ENCODE peak calls at places on chromosomes 3 and 15, in seven cellular contexts. B, R, A, L, H, Z and G are unnamed samples.

GRCh38 chr3:60080648-60081047 is 1030.8 kb upstream of the CFAP20DC start:
- DNase-seq in B (no peak), R (no peak), A (peak), L (no peak), H (no peak), Z (no peak), G (no peak)

GRCh38 chr3:69921651-69922050 is 77.9 kb upstream of the SAMMSON start:
- DNase-seq in B (no peak), R (no peak), A (no peak), L (no peak), H (no peak), Z (no peak), G (no peak)

GRCh38 chr3:167710552-167710951 is 24.1 kb downstream of the PDCD10 start:
- DNase-seq in B (no peak), R (no peak), A (no peak), L (no peak), H (no peak), Z (no peak), G (no peak)

GRCh38 chr15:59280855-59281254 is 74.2 kb downstream of the LDHAL6B start:
- DNase-seq in B (no peak), R (no peak), A (no peak), L (no peak), H (no peak), Z (no peak), G (no peak)

GRCh38 chr3:197367081-197367780 is 68.8 kb upstream of the DLG1 start:
- DNase-seq in B (no peak), R (peak), A (peak), L (peak), H (peak), Z (peak), G (peak)

GRCh38 chr15:94324117-94324826 is 92.9 kb downstream of the MCTP2 start:
- DNase-seq in B (peak), R (peak), A (peak), L (peak), H (peak), Z (peak), G (peak)

GRCh38 chr3:196684548-196685407 is 27.3 kb downstream of the CEP19 start:
- DNase-seq in B (peak), R (peak), A (peak), L (peak), H (peak), Z (peak), G (peak)

GRCh38 chr3:171801738-171802600 is 8.3 kb downstream of the PLD1 start:
- DNase-seq in B (no peak), R (peak), A (peak), L (no peak), H (peak), Z (peak), G (no peak)

GRCh38 chr3:143601738-143602480 is 246.4 kb downstream of the SLC9A9 start:
- DNase-seq in B (peak), R (peak), A (no peak), L (peak), H (peak), Z (peak), G (no peak)

GRCh38 chr3:191143224-191143623 is 55.8 kb upstream of the OSTN start:
- DNase-seq in B (no peak), R (no peak), A (no peak), L (no peak), H (no peak), Z (no peak), G (no peak)

GRCh38 chr3:37943126-37943525 is 47.5 kb upstream of the VILL start:
- DNase-seq in B (no peak), R (no peak), A (no peak), L (no peak), H (no peak), Z (no peak), G (no peak)

GRCh38 chr3:51581529-51581928 is 43.0 kb downstream of the RAD54L2 start:
- DNase-seq in B (no peak), R (peak), A (peak), L (peak), H (peak), Z (no peak), G (peak)

GRCh38 chr3:11499144-11499543 is 144.6 kb downstream of the VGLL4 start:
- DNase-seq in B (no peak), R (peak), A (peak), L (no peak), H (peak), Z (peak), G (no peak)

GRCh38 chr3:184177331-184177731 is 2.7 kb downstream of the AP2M1 start:
- DNase-seq in B (no peak), R (peak), A (peak), L (no peak), H (peak), Z (peak), G (peak)

GRCh38 chr3:186549497-186549896 is 5.3 kb upstream of the CRYGS start:
- DNase-seq in B (no peak), R (no peak), A (no peak), L (no peak), H (no peak), Z (no peak), G (no peak)

GRCh38 chr3:108428580-108428979 is 81.8 kb downstream of the MYH15 start:
- DNase-seq in B (no peak), R (peak), A (no peak), L (no peak), H (no peak), Z (peak), G (no peak)

GRCh38 chr3:133295199-133295901 is 104.5 kb upstream of the BFSP2 start:
- DNase-seq in B (peak), R (peak), A (peak), L (peak), H (peak), Z (peak), G (no peak)

GRCh38 chr3:111751961-111752360 is 107.1 kb upstream of the PHLDB2 start:
- DNase-seq in B (no peak), R (peak), A (peak), L (peak), H (peak), Z (peak), G (peak)

GRCh38 chr15:69718916-69719315 is 266.3 kb downstream of the RPLP1 start:
- DNase-seq in B (no peak), R (no peak), A (no peak), L (no peak), H (no peak), Z (no peak), G (no peak)

GRCh38 chr15:67882487-67883227 is 42.8 kb upstream of the RNU6-1 start:
- DNase-seq in B (no peak), R (no peak), A (no peak), L (no peak), H (peak), Z (no peak), G (no peak)

GRCh38 chr3:66037330-66037985 is 1.3 kb downstream of the MAGI1 start:
- DNase-seq in B (peak), R (peak), A (peak), L (peak), H (peak), Z (peak), G (peak)

GRCh38 chr15:55661431-55661830 is 73.3 kb upstream of the PYGO1 start:
- DNase-seq in B (no peak), R (peak), A (no peak), L (peak), H (peak), Z (peak), G (peak)

GRCh38 chr15:25846377-25846776 is 16.8 kb downstream of the ATP10A start:
- DNase-seq in B (no peak), R (no peak), A (peak), L (no peak), H (no peak), Z (no peak), G (no peak)

GRCh38 chr3:136682740-136683312 is 69.4 kb downstream of the STAG1 start:
- DNase-seq in B (no peak), R (no peak), A (no peak), L (no peak), H (no peak), Z (no peak), G (no peak)

GRCh38 chr15:78880242-78880533 is 7.5 kb downstream of the MORF4L1 start:
- DNase-seq in B (no peak), R (peak), A (peak), L (no peak), H (peak), Z (peak), G (no peak)

GRCh38 chr3:67076607-67077006 is 78.5 kb downstream of the KBTBD8 start:
- DNase-seq in B (no peak), R (no peak), A (no peak), L (no peak), H (no peak), Z (no peak), G (no peak)

GRCh38 chr3:4493931-4494806 is 1.0 kb downstream of the ITPR1 start:
- DNase-seq in B (peak), R (peak), A (peak), L (peak), H (peak), Z (peak), G (peak)

GRCh38 chr3:188974856-188975611 is 196.7 kb upstream of the TPRG1 start:
- DNase-seq in B (no peak), R (peak), A (peak), L (no peak), H (peak), Z (peak), G (no peak)

GRCh38 chr3:46564190-46565112 is 1.7 kb downstream of the LRRC2 start:
- DNase-seq in B (no peak), R (peak), A (peak), L (no peak), H (no peak), Z (peak), G (no peak)

GRCh38 chr3:46561951-46562350 is 4.2 kb downstream of the LRRC2 start:
- DNase-seq in B (no peak), R (peak), A (peak), L (no peak), H (peak), Z (no peak), G (no peak)

GRCh38 chr3:46565607-46566039 is 479 bp downstream of the LRRC2 start:
- DNase-seq in B (peak), R (peak), A (peak), L (peak), H (peak), Z (no peak), G (peak)

GRCh38 chr3:46565113-46565490 is 1.0 kb downstream of the LRRC2 start:
- DNase-seq in B (no peak), R (no peak), A (peak), L (no peak), H (no peak), Z (no peak), G (no peak)

GRCh38 chr3:46566040-46566631 is at the start of gene LRRC2:
- DNase-seq in B (peak), R (peak), A (peak), L (peak), H (peak), Z (peak), G (peak)
- H2AFZ ChIP-seq in B (no peak), R (peak), A (peak), L (peak), H (peak), Z (peak), G (peak)

DNA sequence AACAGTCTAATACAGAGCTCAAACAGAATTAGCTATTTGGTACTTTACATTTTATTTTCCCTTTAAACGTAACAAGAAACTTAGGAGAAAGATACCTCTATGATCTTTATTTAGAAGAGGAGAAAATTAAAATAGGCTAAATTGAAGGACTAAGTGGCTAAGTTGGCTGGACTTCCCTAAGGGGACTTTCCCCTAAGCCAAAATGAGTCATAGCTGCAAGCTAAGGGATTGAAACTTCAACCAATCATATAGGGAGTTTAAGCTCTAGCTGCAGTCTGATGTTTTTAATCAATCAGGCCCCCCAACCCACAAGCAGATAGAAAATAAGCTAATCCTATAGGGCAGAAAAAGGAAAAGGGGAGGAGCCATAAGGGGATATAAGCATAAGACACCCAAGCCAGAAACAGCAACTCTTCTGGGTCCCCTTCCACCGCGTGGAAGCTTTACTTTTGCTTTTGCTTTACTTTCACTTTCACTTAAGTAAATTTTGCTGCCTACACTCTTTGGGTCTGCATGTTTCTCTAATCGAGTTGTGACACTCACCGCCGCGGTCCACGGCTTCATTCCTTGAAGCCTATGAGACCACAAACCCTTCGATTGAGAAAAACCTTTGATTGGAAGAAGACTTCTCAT is 1108.5 kb upstream of the EPHA6 start:
- DNase-seq in B (no peak), R (no peak), A (no peak), L (no peak), H (no peak), Z (no peak), G (no peak)
- H2AFZ ChIP-seq in B (no peak), R (no peak), A (no peak), L (no peak), H (no peak), Z (no peak), G (no peak)

GRCh38 chr3:48294611-48295263 is 38.7 kb downstream of the SPINK8 start:
- DNase-seq in B (no peak), R (no peak), A (no peak), L (no peak), H (no peak), Z (no peak), G (no peak)

GRCh38 chr3:48299746-48300361 is 33.6 kb downstream of the SPINK8 start:
- DNase-seq in B (no peak), R (no peak), A (no peak), L (no peak), H (no peak), Z (no peak), G (no peak)

GRCh38 chr3:48301020-48301813 is 32.2 kb downstream of the SPINK8 start:
- DNase-seq in B (peak), R (peak), A (peak), L (peak), H (peak), Z (peak), G (peak)

GRCh38 chr3:48297111-48297810 is 36.2 kb downstream of the SPINK8 start:
- DNase-seq in B (no peak), R (no peak), A (no peak), L (no peak), H (no peak), Z (no peak), G (no peak)

GRCh38 chr3:48296699-48297098 is 36.8 kb downstream of the SPINK8 start:
- DNase-seq in B (no peak), R (no peak), A (no peak), L (no peak), H (no peak), Z (no peak), G (no peak)
- H2AFZ ChIP-seq in B (no peak), R (no peak), A (no peak), L (no peak), H (no peak), Z (no peak), G (no peak)

DNA sequence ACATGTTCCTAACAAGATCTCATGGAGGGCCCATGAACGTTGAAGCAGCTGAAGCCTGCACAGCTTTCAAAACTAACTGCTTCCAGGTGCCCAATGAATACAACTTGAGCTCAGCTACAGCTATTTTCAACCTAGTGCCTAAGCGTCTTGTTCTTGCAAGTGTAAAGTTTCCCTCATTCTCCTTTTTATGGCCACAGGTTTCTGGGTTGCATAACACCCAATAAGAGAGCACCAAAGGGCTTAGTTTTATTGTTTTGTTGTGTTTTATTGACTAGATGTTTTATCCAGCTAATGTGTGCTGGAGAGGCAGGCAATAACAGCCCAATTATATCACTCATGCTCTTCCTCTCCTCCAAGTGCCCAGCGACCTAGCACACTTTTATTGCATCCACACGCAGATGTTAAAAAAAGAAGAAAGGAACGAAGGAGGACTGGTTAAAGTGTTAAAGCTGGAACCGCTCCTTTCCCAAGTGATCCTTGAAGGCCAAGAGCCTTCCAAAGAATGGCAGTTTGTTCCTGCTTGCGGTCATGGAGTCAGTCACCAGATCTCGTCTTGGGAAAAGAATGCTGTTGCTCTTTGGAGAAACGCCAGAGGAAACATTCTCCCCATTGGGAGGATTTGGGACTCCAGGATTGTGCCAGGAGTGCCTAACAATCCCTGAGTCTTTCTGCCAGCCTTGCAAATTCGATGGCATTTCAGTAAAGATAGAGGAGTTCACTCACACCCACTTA is 156.9 kb downstream of the MEX3B start:
- DNase-seq in B (no peak), R (peak), A (peak), L (no peak), H (peak), Z (peak), G (peak)
- H2AFZ ChIP-seq in B (no peak), R (no peak), A (peak), L (no peak), H (peak), Z (peak), G (no peak)